ENCODE peak calls at places on chromosomes 4 and X, in six cellular contexts. Y, S, M, T, I and U are unnamed samples. For H3K27me3, the result is how much of the 10 kb centered on the place peaks cover.

GRCh38 chr4:174284181-174284886 is 623 bp downstream of the CEP44 start:
- DNase-seq in Y (no peak), S (peak), M (no peak), T (no peak), I (no peak), U (peak)

GRCh38 chr4:83340692-83341343 is 6.2 kb upstream of the HPSE start:
- DNase-seq in Y (no peak), S (no peak), M (no peak), T (no peak), I (no peak), U (no peak)

GRCh38 chr4:88187766-88188165 is 29.3 kb upstream of the ABCG2 start:
- DNase-seq in Y (no peak), S (no peak), M (no peak), T (no peak), I (no peak), U (no peak)

GRCh38 chrX:155966876-155967275 is 30.6 kb upstream of the IL9R start:
- DNase-seq in Y (no peak), S (no peak), M (no peak), T (no peak), I (no peak), U (peak)

GRCh38 chr4:1883583-1883982 is 12.4 kb downstream of the NSD2 start:
- DNase-seq in Y (no peak), S (no peak), M (no peak), T (no peak), I (no peak), U (no peak)

GRCh38 chr4:2259036-2259540 is 2.8 kb downstream of the MXD4 start:
- DNase-seq in Y (peak), S (no peak), M (peak), T (peak), I (peak), U (peak)

GRCh38 chrX:104343408-104344129 is 88.8 kb upstream of the ESX1 start:
- DNase-seq in Y (no peak), S (no peak), M (peak), T (no peak), I (no peak), U (peak)

GRCh38 chrX:47361538-47362511 is 8.6 kb upstream of the ZNF157 start:
- DNase-seq in Y (peak), S (peak), M (peak), T (no peak), I (peak), U (peak)

GRCh38 chrX:123851010-123851409 is 8.8 kb upstream of the XIAP start:
- DNase-seq in Y (no peak), S (no peak), M (no peak), T (no peak), I (no peak), U (no peak)

GRCh38 chrX:111829345-111829744 is 46.6 kb upstream of the TRPC5OS start:
- DNase-seq in Y (no peak), S (no peak), M (no peak), T (no peak), I (no peak), U (no peak)
- H3K27me3 ChIP-seq in Y (under half), S (under half), M (under half), T (under half), I (under half), U (under half)

GRCh38 chr4:791866-792630 is 33.9 kb downstream of the CPLX1 start:
- DNase-seq in Y (no peak), S (no peak), M (no peak), T (no peak), I (no peak), U (peak)
- H3K27me3 ChIP-seq in Y (under half), S (half or more), M (half or more), T (half or more), I (under half), U (under half)

DNA sequence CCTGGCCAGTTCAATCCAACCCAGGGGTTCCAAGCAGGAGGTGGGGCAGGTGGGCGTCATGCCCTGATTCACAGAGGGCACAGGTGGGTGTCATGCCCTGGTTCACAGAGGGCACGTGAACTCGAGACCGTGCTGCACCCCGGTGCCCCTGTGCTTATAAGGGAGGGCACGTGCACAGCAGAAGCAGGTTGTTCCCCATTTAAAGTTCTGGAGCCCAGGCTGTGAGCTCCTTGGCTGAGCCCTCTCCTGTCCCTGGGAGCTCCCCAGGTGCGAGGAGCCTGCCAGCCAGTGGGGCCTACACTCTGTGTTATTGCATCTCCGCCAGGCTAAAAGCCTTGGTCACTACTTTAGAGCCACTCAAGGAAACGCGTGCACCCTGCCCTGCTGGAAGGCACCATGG is 3.2 kb upstream of the CPZ start:
- DNase-seq in Y (peak), S (no peak), M (no peak), T (peak), I (no peak), U (no peak)
- H3K27me3 ChIP-seq in Y (under half), S (half or more), M (half or more), T (half or more), I (under half), U (half or more)

GRCh38 chrX:13840121-13840520 is 23.2 kb upstream of the GPM6B start:
- DNase-seq in Y (no peak), S (no peak), M (no peak), T (no peak), I (no peak), U (no peak)
- H3K27me3 ChIP-seq in Y (under half), S (under half), M (under half), T (under half), I (under half), U (under half)

DNA sequence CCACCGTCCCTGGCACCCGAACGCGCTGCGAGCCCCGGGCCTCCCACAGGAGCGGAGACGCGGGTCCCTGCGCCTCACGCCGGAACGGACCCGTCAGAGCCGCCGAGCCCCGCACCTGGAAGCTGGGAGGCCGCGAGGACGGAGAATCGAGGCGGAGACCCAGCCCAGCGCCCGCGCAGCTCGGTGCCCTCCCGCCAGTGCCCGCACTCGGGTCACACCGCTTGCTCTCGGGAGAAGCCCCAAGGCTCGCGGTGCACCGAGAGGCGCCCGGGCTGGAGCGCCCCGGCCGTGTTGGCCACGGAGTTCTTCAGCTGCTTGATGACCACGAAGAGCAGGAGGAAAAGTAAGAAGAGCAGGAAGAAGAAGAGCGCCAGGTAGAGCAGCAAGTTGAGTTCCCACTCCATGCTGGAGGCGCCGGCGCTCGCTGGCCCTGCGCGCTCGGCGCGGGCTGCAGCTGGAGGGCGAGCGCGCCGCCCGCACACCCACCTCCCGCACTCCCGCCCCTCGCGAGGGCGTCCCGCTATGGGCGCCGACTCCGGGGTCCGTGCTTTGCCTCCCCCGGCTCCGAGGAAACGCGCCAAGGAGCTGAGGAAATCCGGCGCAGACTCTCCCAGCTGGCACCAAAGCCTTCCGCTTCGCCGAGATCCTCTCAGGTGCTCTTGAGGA is at the start of gene SMIM43:
- DNase-seq in Y (no peak), S (no peak), M (no peak), T (no peak), I (no peak), U (no peak)
- H3K27me3 ChIP-seq in Y (under half), S (under half), M (half or more), T (under half), I (under half), U (under half)

GRCh38 chrX:151975228-151975593 is 735 bp upstream of the GABRE start:
- DNase-seq in Y (no peak), S (no peak), M (no peak), T (no peak), I (no peak), U (no peak)

GRCh38 chrX:151974336-151975227 is at the start of gene GABRE:
- DNase-seq in Y (peak), S (no peak), M (peak), T (no peak), I (peak), U (no peak)

GRCh38 chrX:151975736-151976275 is 1.3 kb upstream of the GABRE start:
- DNase-seq in Y (no peak), S (no peak), M (no peak), T (no peak), I (no peak), U (no peak)

GRCh38 chrX:151977923-151978322 is 3.4 kb upstream of the GABRE start:
- DNase-seq in Y (no peak), S (no peak), M (no peak), T (no peak), I (no peak), U (no peak)

GRCh38 chrX:151977009-151977408 is 2.5 kb upstream of the GABRE start:
- DNase-seq in Y (no peak), S (no peak), M (no peak), T (no peak), I (no peak), U (no peak)
- H3K27me3 ChIP-seq in Y (under half), S (under half), M (under half), T (under half), I (under half), U (under half)